ENCODE peak calls at places on chromosomes 3 and 15, in six cellular contexts. W is HCT116, O is H9, S is fibroblast of mammary gland, V is upper lobe of left lung, L is epithelial cell of esophagus. Z is an unnamed sample.

GRCh38 chr3:102181202-102181920 is 253.5 kb upstream of the ZPLD1 start:
- DNase-seq in L (no peak), O (no peak), S (peak; percentile 55), W (no peak), V (no peak), Z (no peak)

GRCh38 chr3:157128771-157129671 is 30.9 kb downstream of the CCNL1 start:
- DNase-seq in L (peak; percentile 75), V (no peak), W (peak; percentile 22), S (peak; percentile 39), O (no peak), Z (no peak)

GRCh38 chr3:19254784-19255338 is 106.6 kb downstream of the KCNH8 start:
- DNase-seq in L (no peak), V (no peak), S (no peak), W (no peak), O (no peak), Z (no peak)

GRCh38 chr3:110814170-110815007 is 257.2 kb upstream of the NECTIN3 start:
- DNase-seq in O (no peak), V (no peak), W (peak; percentile 93), L (peak; percentile 81), S (peak; percentile 85), Z (no peak)

GRCh38 chr15:98177950-98178848 is 217.7 kb downstream of the ARRDC4 start:
- DNase-seq in L (peak; percentile 86), V (no peak), W (peak; percentile 36), S (peak; percentile 73), O (peak; percentile 73), Z (no peak)

GRCh38 chr15:68542771-68543544 is 35.8 kb upstream of the CORO2B start:
- DNase-seq in S (peak; percentile 88), L (peak; percentile 28), O (no peak), V (no peak), W (no peak), Z (no peak)

GRCh38 chr3:56915969-56916586 is 114.3 kb upstream of the ARHGEF3 start:
- DNase-seq in L (no peak), W (no peak), V (peak; percentile 36), O (peak; percentile 48), S (no peak), Z (peak; percentile 33)

GRCh38 chr3:196968233-196969000 is at the start of gene PIGZ:
- DNase-seq in L (peak; percentile 56), V (peak; percentile 93), S (peak; percentile 28), W (no peak), O (no peak), Z (peak; percentile 60)

GRCh38 chr3:142088522-142088921 is 60.8 kb downstream of the TFDP2 start:
- DNase-seq in V (no peak), O (no peak), S (peak; percentile 11), L (peak; percentile 57), W (peak; percentile 37), Z (no peak)

GRCh38 chr3:42012935-42013651 is 51.2 kb upstream of the ULK4 start:
- DNase-seq in O (peak; percentile 80), L (peak; percentile 76), V (peak; percentile 97), S (peak; percentile 53), W (peak; percentile 18), Z (peak; percentile 73)

GRCh38 chr15:79373728-79374127 is 58.4 kb upstream of the MINAR1 start:
- DNase-seq in O (no peak), V (no peak), L (no peak), S (no peak), W (no peak), Z (no peak)

GRCh38 chr15:79370716-79371115 is 59.8 kb downstream of the TMED3 start:
- DNase-seq in W (no peak), O (no peak), S (peak; percentile 25), V (no peak), L (no peak), Z (no peak)

GRCh38 chr15:79373068-79373467 is 59.1 kb upstream of the MINAR1 start:
- DNase-seq in V (no peak), O (no peak), S (no peak), W (no peak), L (no peak), Z (no peak)

GRCh38 chr15:79372428-79372827 is 59.7 kb upstream of the MINAR1 start:
- DNase-seq in W (no peak), S (no peak), V (no peak), L (no peak), O (no peak), Z (no peak)

GRCh38 chr15:79371581-79371980 is 60.6 kb upstream of the MINAR1 start:
- DNase-seq in W (no peak), S (no peak), L (no peak), O (no peak), V (no peak), Z (no peak)
- TF ChIP-seq CTCF in W (no peak), S (no peak), L (no peak), O (no peak), V (no peak), Z (no peak)

GRCh38 chr3:52450489-52451236 is 3.2 kb downstream of the TNNC1 start:
- DNase-seq in O (peak; percentile 20), L (no peak), W (no peak), V (no peak), S (no peak), Z (no peak)

GRCh38 chr3:52444860-52445793 is at the start of gene SEMA3G:
- DNase-seq in W (peak; percentile 74), V (peak; percentile 90), S (peak; percentile 26), L (peak; percentile 76), O (peak; percentile 90), Z (peak; percentile 62)

GRCh38 chr3:52446631-52447511 is 2.0 kb upstream of the SEMA3G start:
- DNase-seq in O (peak; percentile 88), L (peak; percentile 53), W (peak; percentile 67), S (peak; percentile 53), V (no peak), Z (peak; percentile 60)

GRCh38 chr3:52446042-52446441 is 1.1 kb upstream of the SEMA3G start:
- DNase-seq in S (no peak), W (no peak), V (no peak), O (peak; percentile 32), L (no peak), Z (no peak)

GRCh38 chr3:52447512-52448355 is 2.8 kb upstream of the SEMA3G start:
- DNase-seq in S (no peak), W (no peak), L (no peak), V (no peak), O (peak; percentile 21), Z (no peak)
- TF ChIP-seq CTCF in S (no peak), W (no peak), L (no peak), V (no peak), O (no peak), Z (no peak)

GRCh38 chr3:13308406-13308805 is 111.7 kb downstream of the NUP210 start:
- DNase-seq in W (peak; percentile 24), O (peak; percentile 86), S (peak; percentile 30), V (no peak), L (peak; percentile 26), Z (no peak)
- TF ChIP-seq CTCF in W (peak; percentile 71), O (peak; percentile 69), S (peak; percentile 35), V (peak; percentile 17), L (peak; percentile 36), Z (no peak)

GRCh38 chr15:58438956-58439355 is 7.2 kb downstream of the LIPC start:
- DNase-seq in O (peak; percentile 44), L (peak; percentile 64), S (peak; percentile 42), V (no peak), W (peak; percentile 60), Z (no peak)
- TF ChIP-seq CTCF in O (peak; percentile 61), L (peak; percentile 42), S (no peak), V (no peak), W (peak; percentile 41), Z (no peak)

DNA sequence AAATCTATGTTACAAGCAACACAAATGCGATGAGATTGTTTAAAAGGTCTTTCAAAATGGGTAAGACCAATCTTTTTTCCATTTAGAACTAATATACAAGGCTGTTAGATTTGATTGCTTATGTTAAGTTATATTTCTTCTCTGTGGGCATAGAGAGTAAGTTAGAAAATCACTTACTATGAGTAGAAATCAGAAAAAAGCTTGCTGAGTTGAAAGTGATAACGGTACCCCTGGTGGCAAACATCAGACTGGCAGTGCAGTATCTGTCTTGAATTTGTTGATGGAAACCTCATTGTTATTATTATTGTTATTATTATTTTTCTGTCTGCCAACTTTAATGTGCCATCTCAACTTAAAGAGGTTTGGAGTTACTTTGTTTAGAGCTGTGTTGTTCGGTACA is 12.4 kb downstream of the CLDN11 start:
- DNase-seq in L (no peak), O (no peak), S (no peak), V (no peak), W (no peak), Z (no peak)
- TF ChIP-seq CTCF in L (peak; percentile 13), O (peak; percentile 50), S (peak; percentile 36), V (no peak), W (peak; percentile 28), Z (no peak)

GRCh38 chr15:75597667-75598341 is 18.7 kb upstream of the PTPN9 start:
- DNase-seq in O (peak; percentile 36), L (no peak), V (no peak), W (no peak), S (peak; percentile 30), Z (no peak)
- TF ChIP-seq CTCF in O (peak; percentile 64), L (peak; percentile 33), V (peak; percentile 35), W (peak; percentile 42), S (peak; percentile 51), Z (no peak)

GRCh38 chr3:62378329-62378789 is 5.0 kb upstream of the FEZF2 start:
- DNase-seq in O (peak; percentile 69), S (no peak), L (no peak), W (no peak), V (peak; percentile 56), Z (no peak)

GRCh38 chr3:62376187-62376720 is 2.9 kb upstream of the FEZF2 start:
- DNase-seq in L (no peak), O (no peak), V (no peak), S (no peak), W (no peak), Z (no peak)

GRCh38 chr3:62375655-62376054 is 2.3 kb upstream of the FEZF2 start:
- DNase-seq in V (no peak), O (peak; percentile 36), W (no peak), L (no peak), S (no peak), Z (no peak)

GRCh38 chr3:62379206-62379834 is 6.0 kb upstream of the FEZF2 start:
- DNase-seq in S (no peak), O (peak; percentile 66), L (no peak), W (no peak), V (no peak), Z (no peak)

DNA sequence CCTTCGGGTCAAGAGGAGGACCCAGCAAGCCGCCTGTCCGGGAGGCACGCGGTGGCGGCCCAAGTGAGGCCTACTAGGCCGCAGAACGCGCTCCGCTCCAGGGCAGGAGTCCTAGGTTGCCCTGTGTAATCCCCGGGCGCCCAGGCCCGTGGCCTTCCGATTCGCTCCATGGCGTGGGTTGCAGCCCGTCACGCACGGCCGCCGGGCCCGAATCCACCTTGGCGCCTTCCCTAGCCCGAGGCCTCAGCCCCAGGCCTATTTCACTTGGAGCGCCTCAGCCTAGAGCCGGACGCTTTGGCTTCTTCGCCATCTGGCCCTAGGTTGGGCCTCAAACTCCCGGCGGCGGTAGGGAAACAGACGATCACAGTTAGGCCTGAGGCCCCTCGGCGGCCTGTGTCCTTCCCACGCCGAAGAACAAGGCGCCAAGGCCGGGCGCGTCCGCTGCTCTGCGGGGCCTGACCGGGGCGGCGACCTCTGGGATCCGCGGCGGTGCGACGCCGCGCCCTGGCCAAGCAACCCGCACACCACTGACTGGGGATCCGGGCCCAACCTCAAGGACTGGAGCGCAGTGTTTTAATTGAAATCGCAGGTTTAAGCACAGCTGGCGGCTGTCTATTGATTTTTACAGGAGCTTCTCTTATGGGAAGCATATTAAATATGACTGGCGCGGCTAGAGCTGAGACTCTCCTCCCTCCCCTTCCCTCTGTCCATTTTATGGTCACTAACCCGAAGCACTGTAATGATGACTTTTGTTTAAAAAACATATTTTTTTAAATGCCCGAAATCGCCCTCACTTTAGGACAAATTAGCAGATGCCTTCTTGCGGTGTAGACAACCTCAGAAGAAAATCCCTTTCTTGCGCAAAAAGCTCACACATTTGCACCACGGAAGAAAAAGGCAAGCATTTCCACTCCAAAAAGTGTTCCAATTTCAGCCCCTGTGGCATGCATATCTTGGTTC is 3.8 kb upstream of the FEZF2 start:
- DNase-seq in V (peak; percentile 72), W (no peak), L (no peak), S (no peak), O (peak; percentile 54), Z (no peak)
- TF ChIP-seq CTCF in V (no peak), W (no peak), L (no peak), S (no peak), O (no peak), Z (no peak)